ENCODE peak calls at places on chromosome 22, in seven cellular contexts. L is renal cortical epithelial cell, E is NCI-H446, D is fibroblast of pulmonary artery, X is B cell, P is DMS153, F is heart right ventricle. K is an unnamed sample.

GRCh38 chr22:25419247-25420113 is 145.0 kb upstream of the GRK3 start:
- DNase-seq in L (peak; percentile 16), E (no peak), D (no peak), X (peak; percentile 60), P (peak; percentile 58), F (peak; percentile 16), K (peak; percentile 9)

GRCh38 chr22:49398115-49398514 is 429.6 kb downstream of the BRD1 start:
- DNase-seq in L (no peak), E (no peak), D (no peak), X (no peak), P (no peak), F (no peak), K (no peak)

GRCh38 chr22:28759861-28760560 is 12.5 kb upstream of the CCDC117 start:
- DNase-seq in L (peak; percentile 86), E (no peak), D (no peak), X (no peak), P (no peak), F (no peak), K (no peak)

GRCh38 chr22:33666661-33667619 is 253.3 kb downstream of the LARGE1 start:
- DNase-seq in L (no peak), E (no peak), D (no peak), X (no peak), P (no peak), F (peak; percentile 9), K (no peak)

GRCh38 chr22:45710469-45710868 is 38.8 kb downstream of the ATXN10 start:
- DNase-seq in L (no peak), E (no peak), D (peak; percentile 41), X (no peak), P (no peak), F (no peak), K (no peak)

GRCh38 chr22:24153353-24153752 is 27.9 kb upstream of the SUSD2 start:
- DNase-seq in L (peak; percentile 18), E (no peak), D (peak; percentile 34), X (peak; percentile 48), P (no peak), F (no peak), K (peak; percentile 37)

GRCh38 chr22:19181786-19182471 is 3.4 kb upstream of the SLC25A1 start:
- DNase-seq in L (no peak), E (no peak), D (no peak), X (no peak), P (no peak), F (no peak), K (no peak)

GRCh38 chr22:42299586-42300285 is 29.3 kb upstream of the TCF20 start:
- DNase-seq in L (no peak), E (no peak), D (no peak), X (no peak), P (no peak), F (peak; percentile 27), K (no peak)

GRCh38 chr22:25002241-25002985 is 49.9 kb downstream of the KIAA1671 start:
- DNase-seq in L (no peak), E (no peak), D (no peak), X (no peak), P (no peak), F (no peak), K (no peak)

GRCh38 chr22:39318507-39319283 is 728 bp downstream of the RPL3 start:
- DNase-seq in L (no peak), E (no peak), D (no peak), X (peak; percentile 43), P (no peak), F (no peak), K (no peak)

GRCh38 chr22:44994399-44995281 is 15.2 kb downstream of the PHF21B start:
- DNase-seq in L (no peak), E (no peak), D (no peak), X (no peak), P (peak; percentile 85), F (no peak), K (no peak)

GRCh38 chr22:18091916-18092526 is 14.2 kb downstream of the PEX26 start:
- DNase-seq in L (peak; percentile 86), E (no peak), D (peak; percentile 88), X (no peak), P (no peak), F (peak; percentile 73), K (peak; percentile 85)

GRCh38 chr22:36411589-36412258 is 24.0 kb upstream of the MYH9 start:
- DNase-seq in L (peak; percentile 31), E (no peak), D (no peak), X (no peak), P (peak; percentile 11), F (no peak), K (no peak)

GRCh38 chr22:46053563-46054090 is 76.7 kb upstream of the WNT7B start:
- DNase-seq in L (no peak), E (no peak), D (peak; percentile 57), X (peak; percentile 58), P (no peak), F (peak; percentile 80), K (peak; percentile 59)

GRCh38 chr22:49429066-49429465 is 398.6 kb downstream of the BRD1 start:
- DNase-seq in L (no peak), E (no peak), D (no peak), X (no peak), P (no peak), F (no peak), K (no peak)

GRCh38 chr22:43478621-43479285 is 66.9 kb downstream of the MPPED1 start:
- DNase-seq in L (no peak), E (no peak), D (no peak), X (no peak), P (no peak), F (no peak), K (no peak)

GRCh38 chr22:37894939-37895670 is 11.0 kb upstream of the MICALL1 start:
- DNase-seq in L (no peak), E (no peak), D (no peak), X (no peak), P (no peak), F (no peak), K (no peak)

GRCh38 chr22:48205790-48206189 is 1443.3 kb downstream of the TBC1D22A start:
- DNase-seq in L (no peak), E (no peak), D (no peak), X (no peak), P (no peak), F (no peak), K (no peak)

GRCh38 chr22:49838771-49839717 is 11.4 kb upstream of the BRD1 start:
- DNase-seq in L (no peak), E (no peak), D (no peak), X (peak; percentile 69), P (no peak), F (no peak), K (no peak)

GRCh38 chr22:46665151-46665695 is 45.0 kb downstream of the GRAMD4 start:
- DNase-seq in L (no peak), E (no peak), D (no peak), X (no peak), P (no peak), F (no peak), K (no peak)

GRCh38 chr22:26968873-26969272 is 311.5 kb downstream of the MIAT start:
- DNase-seq in L (no peak), E (no peak), D (no peak), X (no peak), P (no peak), F (no peak), K (no peak)

GRCh38 chr22:27331526-27332281 is 469.9 kb downstream of the MN1 start:
- DNase-seq in L (peak; percentile 73), E (no peak), D (peak; percentile 84), X (no peak), P (peak; percentile 67), F (peak; percentile 26), K (peak; percentile 88)

GRCh38 chr22:46512683-46513082 is 24.7 kb downstream of the CELSR1 start:
- DNase-seq in L (no peak), E (no peak), D (no peak), X (no peak), P (no peak), F (no peak), K (no peak)

GRCh38 chr22:22342697-22343602 is 98.4 kb downstream of the VPREB1 start:
- DNase-seq in L (peak; percentile 37), E (no peak), D (peak; percentile 34), X (peak; percentile 71), P (peak; percentile 43), F (no peak), K (peak; percentile 29)

GRCh38 chr22:40029189-40029890 is 34.6 kb downstream of the FAM83F start:
- DNase-seq in L (no peak), E (no peak), D (no peak), X (no peak), P (no peak), F (no peak), K (no peak)

GRCh38 chr22:19449422-19449767 is 1.9 kb upstream of the C22orf39 start:
- DNase-seq in L (no peak), E (no peak), D (no peak), X (no peak), P (no peak), F (no peak), K (no peak)

GRCh38 chr22:42714768-42715430 is 5.8 kb downstream of the A4GALT start:
- DNase-seq in L (no peak), E (no peak), D (peak; percentile 38), X (no peak), P (no peak), F (no peak), K (no peak)

GRCh38 chr22:38833061-38833460 is 10.8 kb downstream of the NPTXR start:
- DNase-seq in L (no peak), E (no peak), D (no peak), X (no peak), P (no peak), F (no peak), K (no peak)

GRCh38 chr22:26884921-26885320 is 227.5 kb downstream of the MIAT start:
- DNase-seq in L (no peak), E (no peak), D (no peak), X (no peak), P (no peak), F (no peak), K (no peak)

GRCh38 chr22:18088825-18089568 is 11.2 kb downstream of the PEX26 start:
- DNase-seq in L (peak; percentile 78), E (no peak), D (no peak), X (no peak), P (no peak), F (no peak), K (no peak)

GRCh38 chr22:45302047-45302446 is 7.7 kb upstream of the FAM118A start:
- DNase-seq in L (peak; percentile 16), E (no peak), D (peak; percentile 46), X (no peak), P (peak; percentile 74), F (no peak), K (peak; percentile 75)

GRCh38 chr22:36136475-36136874 is 24.1 kb downstream of the APOL3 start:
- DNase-seq in L (peak; percentile 44), E (no peak), D (no peak), X (no peak), P (no peak), F (no peak), K (peak; percentile 51)

GRCh38 chr22:27686534-27686933 is 115.0 kb downstream of the MN1 start:
- DNase-seq in L (peak; percentile 30), E (no peak), D (peak; percentile 93), X (no peak), P (no peak), F (peak; percentile 89), K (peak; percentile 97)

GRCh38 chr22:23522642-23523251 is 57.3 kb downstream of the IGLL1 start:
- DNase-seq in L (no peak), E (no peak), D (peak; percentile 42), X (no peak), P (peak; percentile 43), F (peak; percentile 32), K (peak; percentile 11)

GRCh38 chr22:31048570-31048969 is 32.5 kb upstream of the SMTN start:
- DNase-seq in L (no peak), E (no peak), D (no peak), X (no peak), P (no peak), F (no peak), K (no peak)

GRCh38 chr22:40204331-40205116 is 26.8 kb downstream of the TNRC6B start:
- DNase-seq in L (peak; percentile 26), E (no peak), D (peak; percentile 59), X (no peak), P (no peak), F (no peak), K (peak; percentile 73)

GRCh38 chr22:32205974-32206773 is 1.3 kb upstream of the RFPL2 start:
- DNase-seq in L (no peak), E (no peak), D (no peak), X (no peak), P (no peak), F (no peak), K (no peak)

K was measured in cardiac fibroblast.